ENCODE peak calls at places on chromosomes 7 and 10, in nine cellular contexts. J is fibroblast of mammary gland, Z is choroid plexus epithelial cell, L is neural progenitor cell, X is mammary epithelial cell, M is cardiac muscle cell, U is RWPE1, E is neural crest cell, Y is right atrium auricular region. O is an unnamed sample.

GRCh38 chr10:36097696-36098095 is 455.6 kb upstream of the FZD8 start:
- DNase-seq in J (no peak), Z (no peak), L (no peak), X (peak), M (no peak), U (no peak), E (no peak), Y (no peak), O (no peak)

GRCh38 chr10:62103857-62104256 is 164.8 kb downstream of the RTKN2 start:
- DNase-seq in J (no peak), Z (no peak), L (no peak), X (no peak), M (no peak), U (no peak), E (no peak), Y (no peak), O (no peak)

GRCh38 chr7:134468475-134468874 is 9.6 kb upstream of the AKR1B1 start:
- DNase-seq in J (no peak), Z (no peak), L (no peak), X (no peak), M (no peak), U (no peak), E (no peak), Y (no peak), O (no peak)

GRCh38 chr7:3206771-3207191 is 94.3 kb upstream of the SDK1 start:
- DNase-seq in J (no peak), Z (no peak), L (no peak), X (no peak), M (no peak), U (no peak), E (no peak), Y (peak), O (no peak)

GRCh38 chr10:114276671-114277070 is 37.6 kb downstream of the VWA2 start:
- DNase-seq in J (no peak), Z (no peak), L (no peak), X (no peak), M (no peak), U (no peak), E (no peak), Y (no peak), O (no peak)

GRCh38 chr10:25113231-25114035 is 61.4 kb upstream of the GPR158 start:
- DNase-seq in J (peak), Z (peak), L (peak), X (peak), M (peak), U (peak), E (peak), Y (peak), O (peak)

GRCh38 chr10:121919666-121920065 is 8.2 kb downstream of the ATE1 start:
- DNase-seq in J (no peak), Z (no peak), L (no peak), X (no peak), M (no peak), U (no peak), E (no peak), Y (no peak), O (no peak)

GRCh38 chr7:1967512-1968396 is 265.0 kb downstream of the MAD1L1 start:
- DNase-seq in J (no peak), Z (no peak), L (no peak), X (no peak), M (no peak), U (no peak), E (no peak), Y (no peak), O (no peak)

GRCh38 chr7:16062269-16062668 is 359.1 kb downstream of the CRPPA start:
- DNase-seq in J (peak), Z (peak), L (no peak), X (peak), M (no peak), U (no peak), E (no peak), Y (no peak), O (no peak)

GRCh38 chr10:133090654-133091053 is 2.9 kb downstream of the ADGRA1 start:
- DNase-seq in J (no peak), Z (no peak), L (no peak), X (no peak), M (no peak), U (no peak), E (no peak), Y (no peak), O (no peak)

GRCh38 chr7:141014091-141014490 is 661 bp downstream of the MRPS33 start:
- DNase-seq in J (peak), Z (peak), L (no peak), X (no peak), M (no peak), U (no peak), E (no peak), Y (no peak), O (no peak)

GRCh38 chr7:5183155-5183554 is 6.9 kb upstream of the WIPI2 start:
- DNase-seq in J (no peak), Z (no peak), L (no peak), X (peak), M (no peak), U (peak), E (no peak), Y (no peak), O (no peak)

GRCh38 chr10:66292922-66293321 is 632.9 kb upstream of the LRRTM3 start:
- DNase-seq in J (no peak), Z (no peak), L (no peak), X (no peak), M (no peak), U (no peak), E (no peak), Y (no peak), O (no peak)

GRCh38 chr7:67019562-67020390 is 23.1 kb downstream of the TYW1 start:
- DNase-seq in J (peak), Z (no peak), L (no peak), X (peak), M (no peak), U (no peak), E (no peak), Y (no peak), O (no peak)

GRCh38 chr10:13349776-13350274 is 1.7 kb upstream of the SEPHS1 start:
- DNase-seq in J (peak), Z (peak), L (peak), X (peak), M (peak), U (peak), E (peak), Y (no peak), O (peak)

GRCh38 chr10:112280205-112280921 is 2.8 kb upstream of the TECTB start:
- DNase-seq in J (peak), Z (no peak), L (no peak), X (no peak), M (no peak), U (no peak), E (no peak), Y (no peak), O (no peak)

GRCh38 chr7:50370884-50371283 is 66.4 kb downstream of the IKZF1 start:
- DNase-seq in J (no peak), Z (no peak), L (no peak), X (no peak), M (no peak), U (no peak), E (no peak), Y (no peak), O (no peak)

GRCh38 chr7:43905209-43905946 is 1.0 kb downstream of the URGCP start:
- DNase-seq in J (peak), Z (no peak), L (no peak), X (peak), M (no peak), U (peak), E (no peak), Y (no peak), O (no peak)

GRCh38 chr10:123571978-123572377 is 94.2 kb upstream of the GPR26 start:
- DNase-seq in J (no peak), Z (no peak), L (no peak), X (no peak), M (no peak), U (no peak), E (no peak), Y (no peak), O (no peak)

GRCh38 chr7:116209561-116210070 is 723 bp upstream of the TES start:
- DNase-seq in J (no peak), Z (no peak), L (no peak), X (no peak), M (no peak), U (no peak), E (no peak), Y (no peak), O (no peak)

GRCh38 chr7:77455334-77455733 is 39.2 kb upstream of the GSAP start:
- DNase-seq in J (peak), Z (peak), L (no peak), X (peak), M (no peak), U (peak), E (no peak), Y (peak), O (no peak)

GRCh38 chr10:129531195-129531968 is 64.3 kb downstream of the MGMT start:
- DNase-seq in J (peak), Z (peak), L (peak), X (no peak), M (peak), U (peak), E (no peak), Y (no peak), O (no peak)

GRCh38 chr7:26705567-26705966 is 158.8 kb downstream of the SKAP2 start:
- DNase-seq in J (peak), Z (peak), L (no peak), X (peak), M (no peak), U (peak), E (no peak), Y (no peak), O (no peak)

GRCh38 chr10:44009891-44010290 is 361.2 kb upstream of the ZNF32 start:
- DNase-seq in J (no peak), Z (no peak), L (no peak), X (no peak), M (no peak), U (no peak), E (no peak), Y (no peak), O (no peak)

GRCh38 chr7:83876593-83876992 is 227.7 kb upstream of the SEMA3E start:
- DNase-seq in J (peak), Z (peak), L (no peak), X (peak), M (no peak), U (peak), E (no peak), Y (no peak), O (no peak)

GRCh38 chr10:100996678-100997363 is 2.8 kb upstream of the LZTS2 start:
- DNase-seq in J (no peak), Z (no peak), L (peak), X (peak), M (peak), U (peak), E (no peak), Y (no peak), O (peak)

GRCh38 chr10:100997364-100998182 is 2.0 kb upstream of the LZTS2 start:
- DNase-seq in J (peak), Z (peak), L (peak), X (peak), M (peak), U (peak), E (peak), Y (peak), O (peak)

GRCh38 chr10:100998183-100998990 is 1.2 kb upstream of the LZTS2 start:
- DNase-seq in J (peak), Z (peak), L (peak), X (peak), M (peak), U (peak), E (peak), Y (peak), O (peak)

GRCh38 chr10:100995171-100995570 is 4.4 kb upstream of the LZTS2 start:
- DNase-seq in J (no peak), Z (no peak), L (no peak), X (no peak), M (no peak), U (no peak), E (no peak), Y (no peak), O (no peak)

GRCh38 chr10:100993986-100994708 is 5.5 kb upstream of the LZTS2 start:
- DNase-seq in J (peak), Z (peak), L (peak), X (no peak), M (peak), U (no peak), E (peak), Y (no peak), O (peak)
- TF ChIP-seq CTCF in J (peak), Z (peak), L (peak), X (peak), M (peak), U (peak), E (peak), Y (peak), O (peak)

GRCh38 chr10:124992462-124993344 is 50.8 kb downstream of the ZRANB1 start:
- DNase-seq in J (peak), Z (peak), L (peak), X (peak), M (peak), U (no peak), E (peak), Y (peak), O (peak)
- TF ChIP-seq CTCF in J (peak), Z (peak), L (peak), X (peak), M (peak), U (peak), E (peak), Y (peak), O (peak)

GRCh38 chr7:95527776-95528250 is 42.1 kb downstream of the ASB4 start:
- DNase-seq in J (no peak), Z (no peak), L (no peak), X (no peak), M (no peak), U (no peak), E (no peak), Y (no peak), O (no peak)
- TF ChIP-seq CTCF in J (no peak), Z (no peak), L (no peak), X (no peak), M (no peak), U (peak), E (no peak), Y (peak), O (peak)

DNA sequence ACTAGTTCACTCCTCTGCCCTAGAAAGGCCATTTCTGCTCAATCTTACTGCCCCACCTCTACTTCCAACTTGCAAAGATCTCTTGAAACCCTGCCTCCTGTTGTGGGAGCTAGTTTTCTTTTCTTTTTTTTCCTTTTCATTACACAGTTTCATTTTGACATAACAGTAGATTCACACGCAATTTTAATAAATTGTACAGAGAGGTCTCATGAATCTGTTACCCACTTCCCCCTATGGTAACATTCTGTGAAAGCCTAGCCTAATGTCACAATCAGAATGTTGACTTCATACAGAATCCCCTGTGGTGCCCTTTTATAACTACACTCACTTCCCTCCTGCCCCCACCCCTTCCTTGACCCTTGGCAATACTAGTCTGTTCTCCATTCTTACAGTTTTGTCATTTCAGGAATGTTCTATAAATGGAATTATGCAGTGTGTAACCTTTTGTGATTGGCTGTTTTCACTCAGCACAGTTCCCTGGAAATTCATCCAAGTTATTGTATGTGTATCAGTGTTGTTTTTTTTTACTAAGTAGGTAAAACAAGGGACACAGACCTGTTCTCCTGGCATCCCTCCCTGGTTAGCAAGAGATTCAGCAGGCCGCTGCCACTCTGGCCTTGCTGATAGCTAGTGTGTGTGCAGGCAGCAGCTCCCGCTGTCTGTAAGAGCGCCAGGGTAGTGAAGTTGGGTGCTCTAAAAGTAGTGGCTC is 21.5 kb downstream of the CHST3 start:
- DNase-seq in J (peak), Z (peak), L (no peak), X (no peak), M (no peak), U (no peak), E (no peak), Y (no peak), O (no peak)
- TF ChIP-seq CTCF in J (peak), Z (no peak), L (no peak), X (no peak), M (peak), U (no peak), E (no peak), Y (no peak), O (no peak)

GRCh38 chr10:34959786-34960185 is 130.4 kb downstream of the CUL2 start:
- DNase-seq in J (no peak), Z (no peak), L (no peak), X (no peak), M (no peak), U (no peak), E (no peak), Y (no peak), O (no peak)

GRCh38 chr10:34956756-34957155 is 133.4 kb downstream of the CUL2 start:
- DNase-seq in J (peak), Z (peak), L (no peak), X (no peak), M (no peak), U (no peak), E (no peak), Y (no peak), O (no peak)

GRCh38 chr10:34957531-34957930 is 132.6 kb downstream of the CUL2 start:
- DNase-seq in J (no peak), Z (no peak), L (no peak), X (no peak), M (no peak), U (no peak), E (no peak), Y (no peak), O (no peak)

GRCh38 chr10:34960983-34961382 is 129.2 kb downstream of the CUL2 start:
- DNase-seq in J (peak), Z (peak), L (no peak), X (peak), M (peak), U (no peak), E (no peak), Y (no peak), O (no peak)

DNA sequence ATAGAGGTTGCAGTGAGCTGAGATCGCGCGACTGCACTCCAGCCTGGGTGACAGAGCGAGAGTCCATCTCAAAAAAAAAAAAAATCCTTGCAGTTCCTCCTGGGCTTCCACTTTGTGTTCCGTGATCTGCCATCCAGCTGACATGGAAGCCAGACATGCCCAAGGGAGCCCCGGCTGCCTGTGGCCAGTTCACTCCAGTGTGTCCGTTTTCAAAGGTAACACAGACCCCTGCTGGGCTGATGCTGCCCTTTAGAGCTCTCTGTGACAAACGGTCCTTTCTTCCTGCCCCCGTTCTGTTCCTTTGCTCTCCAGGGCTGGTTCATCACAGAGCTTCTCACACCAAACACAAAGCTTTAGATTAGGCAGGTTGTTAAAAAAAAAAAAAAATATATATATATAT is 130.8 kb downstream of the CUL2 start:
- DNase-seq in J (no peak), Z (no peak), L (peak), X (no peak), M (peak), U (no peak), E (peak), Y (no peak), O (peak)
- TF ChIP-seq CTCF in J (no peak), Z (no peak), L (no peak), X (no peak), M (no peak), U (no peak), E (no peak), Y (no peak), O (no peak)

DNA sequence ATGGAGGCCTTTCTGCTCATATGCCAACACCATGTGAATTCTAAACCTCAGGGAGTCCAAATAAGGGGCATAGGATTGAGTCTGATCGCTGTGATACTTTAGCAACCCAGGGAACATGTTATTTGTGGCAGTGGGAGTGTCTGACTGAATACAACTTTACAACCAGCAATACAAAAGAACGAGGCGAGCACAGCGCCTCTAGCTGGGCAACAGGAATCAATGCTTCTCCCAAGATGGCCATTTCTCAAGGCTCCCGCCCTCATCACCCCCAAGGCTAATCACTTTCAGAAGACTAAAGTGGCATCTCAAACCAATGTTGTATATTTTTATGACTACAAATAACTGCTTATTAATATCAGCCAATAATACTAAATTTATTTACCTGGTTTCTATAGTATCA is 28.1 kb downstream of the YWHAG start:
- DNase-seq in J (no peak), Z (no peak), L (no peak), X (no peak), M (no peak), U (no peak), E (no peak), Y (no peak), O (no peak)
- TF ChIP-seq CTCF in J (peak), Z (peak), L (peak), X (no peak), M (no peak), U (no peak), E (no peak), Y (no peak), O (no peak)

DNA sequence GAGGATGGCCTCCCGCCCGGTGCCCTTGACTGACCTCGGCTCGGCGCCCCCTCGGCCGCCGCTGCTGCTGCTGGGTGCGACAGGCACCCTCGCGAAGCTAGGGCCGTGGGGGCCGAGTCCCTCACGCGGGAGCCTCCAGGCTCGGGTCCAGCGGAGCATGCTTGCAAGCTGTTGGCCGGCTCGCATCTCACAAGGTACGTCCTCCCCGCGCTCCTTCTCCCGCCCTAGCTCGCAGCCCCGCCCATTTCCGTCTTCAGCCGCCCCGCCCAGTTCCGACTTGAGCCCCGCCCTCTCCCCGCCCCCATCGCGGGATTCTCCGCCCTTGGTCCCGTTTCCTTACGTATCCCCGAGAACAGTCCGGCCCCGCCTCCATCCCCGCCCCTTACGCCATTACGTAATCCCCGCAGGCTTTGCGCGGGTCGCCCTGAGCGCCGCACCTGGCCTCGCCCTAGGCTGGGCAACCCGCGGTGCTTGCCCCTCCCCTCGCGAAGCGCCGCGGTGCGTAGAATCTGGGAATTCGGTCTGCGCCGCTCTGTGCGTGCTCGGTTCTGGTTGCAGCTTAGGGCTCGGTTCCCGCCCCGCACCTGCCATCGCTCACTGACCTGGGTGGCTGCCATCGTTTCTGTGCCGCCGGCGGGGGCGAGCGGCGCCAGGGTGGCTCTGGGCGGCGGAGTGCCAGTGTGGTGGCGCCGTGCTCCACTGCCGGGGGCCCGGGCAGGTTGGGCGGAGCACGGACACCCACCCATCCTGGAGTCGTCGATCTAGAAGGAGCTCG is at the start of gene ABHD11:
- DNase-seq in J (peak), Z (peak), L (peak), X (peak), M (peak), U (peak), E (peak), Y (peak), O (peak)
- TF ChIP-seq CTCF in J (no peak), Z (no peak), L (no peak), X (no peak), M (no peak), U (no peak), E (no peak), Y (no peak), O (no peak)

GRCh38 chr7:139153832-139154231 is 44.3 kb upstream of the ZC3HAV1 start:
- DNase-seq in J (peak), Z (peak), L (no peak), X (peak), M (no peak), U (peak), E (no peak), Y (no peak), O (no peak)

DNA sequence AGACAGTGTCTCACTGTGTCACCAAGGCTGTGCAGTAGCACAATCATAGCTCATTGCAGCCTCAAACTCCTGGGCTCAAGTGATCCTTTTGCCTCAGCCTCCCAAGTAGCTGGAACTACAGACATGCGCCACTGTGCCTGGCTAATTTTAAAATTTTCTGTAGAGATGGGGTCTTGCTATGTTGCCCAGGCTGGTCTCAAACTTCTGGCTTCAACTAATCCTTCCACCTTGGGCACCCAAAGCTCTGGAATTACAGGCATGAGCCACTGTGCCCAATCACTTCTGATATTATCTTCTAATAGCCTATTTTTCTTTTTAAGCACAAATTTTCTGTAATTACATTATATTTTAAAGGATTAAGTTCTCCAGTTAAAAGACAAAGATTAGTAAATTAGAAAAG is 42.6 kb upstream of the ZC3HAV1 start:
- DNase-seq in J (no peak), Z (no peak), L (no peak), X (no peak), M (no peak), U (no peak), E (no peak), Y (no peak), O (no peak)
- TF ChIP-seq CTCF in J (no peak), Z (no peak), L (no peak), X (no peak), M (no peak), U (no peak), E (no peak), Y (no peak), O (no peak)